ENCODE peak calls at places on chromosome 11, in eight cellular contexts. D is Peyer's patch; M is esophagus squamous epithelium; E is effector memory CD4-positive, alpha-beta T cell; O is Panc1; X is heart right ventricle; U is aorta; R is left lung. B is an unnamed sample. For H3K4me1 and H3K27me3, the result is how much of the 10 kb centered on the place peaks cover.

GRCh38 chr11:110907629-110908028 is 195.4 kb upstream of the ARHGAP20 start:
- DNase-seq in D (peak), E (no peak), M (no peak), O (no peak), R (peak), X (no peak), U (no peak), B (no peak)

GRCh38 chr11:115939726-115940421 is 435.7 kb upstream of the CADM1 start:
- DNase-seq in U (no peak), M (no peak), R (no peak), X (no peak), E (no peak), O (no peak), D (no peak), B (no peak)

GRCh38 chr11:57308426-57309060 is 16.2 kb downstream of the TNKS1BP1 start:
- DNase-seq in D (no peak), X (no peak), O (no peak), U (no peak), M (no peak), E (no peak), R (no peak), B (no peak)

GRCh38 chr11:61266602-61267001 is 25.6 kb downstream of the PGA5 start:
- DNase-seq in U (no peak), M (no peak), X (no peak), D (no peak), O (no peak), R (no peak), E (no peak), B (no peak)

GRCh38 chr11:31939004-31939403 is 127.9 kb upstream of the PAX6 start:
- DNase-seq in R (no peak), D (no peak), M (no peak), E (no peak), O (no peak), X (no peak), U (no peak), B (no peak)

GRCh38 chr11:105632316-105632715 is 22.4 kb downstream of the GRIA4 start:
- DNase-seq in X (no peak), U (no peak), D (no peak), O (no peak), R (no peak), M (no peak), E (no peak), B (no peak)

GRCh38 chr11:77842451-77843121 is 21.6 kb downstream of the AAMDC start:
- DNase-seq in U (no peak), E (no peak), D (no peak), M (no peak), O (no peak), R (no peak), X (no peak), B (no peak)

GRCh38 chr11:111935331-111936044 is 1.7 kb upstream of the DIXDC1 start:
- DNase-seq in E (no peak), U (no peak), O (no peak), D (no peak), M (no peak), R (no peak), X (no peak), B (no peak)

GRCh38 chr11:17875908-17876307 is 136.9 kb downstream of the SERGEF start:
- DNase-seq in M (no peak), D (no peak), U (no peak), X (no peak), O (no peak), R (no peak), E (no peak), B (no peak)

GRCh38 chr11:107427569-107428180 is 29.9 kb downstream of the CWF19L2 start:
- DNase-seq in E (no peak), O (no peak), R (no peak), D (no peak), M (no peak), U (no peak), X (no peak), B (no peak)

GRCh38 chr11:47003180-47003877 is 66.8 kb downstream of the CSTPP1 start:
- DNase-seq in U (no peak), M (no peak), D (no peak), O (no peak), E (no peak), R (no peak), X (no peak), B (no peak)

GRCh38 chr11:32659672-32660071 is 76.0 kb downstream of the EIF3M start:
- DNase-seq in E (no peak), U (no peak), O (no peak), R (no peak), X (no peak), M (no peak), D (no peak), B (no peak)

GRCh38 chr11:134270250-134270714 is 5.9 kb upstream of the GLB1L3 start:
- DNase-seq in M (no peak), U (no peak), E (no peak), R (no peak), D (peak), X (no peak), O (no peak), B (no peak)

GRCh38 chr11:65987336-65987735 is 14.6 kb downstream of the EIF1AD start:
- DNase-seq in D (no peak), E (no peak), X (no peak), R (no peak), M (no peak), O (no peak), U (no peak), B (no peak)

GRCh38 chr11:108122166-108122628 is 830 bp downstream of the ACAT1 start:
- DNase-seq in E (no peak), U (no peak), R (no peak), X (no peak), O (no peak), M (no peak), D (no peak), B (no peak)

GRCh38 chr11:111443640-111444039 is 64.6 kb upstream of the POU2AF1 start:
- DNase-seq in E (no peak), D (no peak), X (no peak), M (no peak), U (no peak), R (no peak), O (no peak), B (no peak)

GRCh38 chr11:44320289-44320973 is 10.5 kb upstream of the ALX4 start:
- DNase-seq in O (no peak), R (no peak), U (no peak), E (no peak), D (no peak), M (no peak), X (no peak), B (no peak)

GRCh38 chr11:68841718-68842426 is at the start of gene CPT1A:
- DNase-seq in M (no peak), E (peak), D (peak), U (peak), X (peak), R (peak), O (no peak), B (peak)

GRCh38 chr11:123430736-123431356 is 777 bp downstream of the GRAMD1B start:
- DNase-seq in M (no peak), R (peak), U (peak), X (peak), D (peak), O (no peak), E (peak), B (peak)

GRCh38 chr11:107184936-107185335 is 166.7 kb upstream of the GUCY1A2 start:
- DNase-seq in U (no peak), E (no peak), X (no peak), M (no peak), D (no peak), O (no peak), R (no peak), B (no peak)

GRCh38 chr11:2803186-2804057 is 82.2 kb downstream of the CDKN1C start:
- DNase-seq in D (peak), M (no peak), E (no peak), U (peak), O (no peak), R (no peak), X (peak), B (peak)

GRCh38 chr11:32386770-32387377 is 48.5 kb downstream of the WT1 start:
- DNase-seq in E (no peak), D (no peak), M (no peak), X (no peak), O (no peak), U (no peak), R (no peak), B (no peak)

GRCh38 chr11:86596861-86597632 is 75.4 kb downstream of the ME3 start:
- DNase-seq in E (no peak), M (no peak), X (no peak), O (no peak), R (no peak), D (no peak), U (no peak), B (no peak)

GRCh38 chr11:115362997-115363396 is 141.2 kb downstream of the CADM1 start:
- DNase-seq in M (no peak), R (no peak), O (no peak), U (no peak), D (no peak), X (no peak), E (no peak), B (no peak)

GRCh38 chr11:47879259-47880184 is 31.4 kb upstream of the NUP160 start:
- DNase-seq in E (no peak), U (no peak), R (no peak), O (no peak), X (no peak), D (no peak), M (no peak), B (no peak)

GRCh38 chr11:114447892-114448291 is 8.6 kb downstream of the REXO2 start:
- DNase-seq in E (no peak), R (no peak), U (no peak), X (no peak), D (no peak), O (no peak), M (no peak), B (no peak)

GRCh38 chr11:127609025-127609788 is 608.6 kb upstream of the KIRREL3 start:
- DNase-seq in E (no peak), R (no peak), D (no peak), U (no peak), X (no peak), O (no peak), M (no peak), B (no peak)

GRCh38 chr11:72014761-72015320 is 16.1 kb downstream of the IL18BP start:
- DNase-seq in O (no peak), R (no peak), U (peak), E (no peak), D (no peak), X (no peak), M (no peak), B (no peak)

DNA sequence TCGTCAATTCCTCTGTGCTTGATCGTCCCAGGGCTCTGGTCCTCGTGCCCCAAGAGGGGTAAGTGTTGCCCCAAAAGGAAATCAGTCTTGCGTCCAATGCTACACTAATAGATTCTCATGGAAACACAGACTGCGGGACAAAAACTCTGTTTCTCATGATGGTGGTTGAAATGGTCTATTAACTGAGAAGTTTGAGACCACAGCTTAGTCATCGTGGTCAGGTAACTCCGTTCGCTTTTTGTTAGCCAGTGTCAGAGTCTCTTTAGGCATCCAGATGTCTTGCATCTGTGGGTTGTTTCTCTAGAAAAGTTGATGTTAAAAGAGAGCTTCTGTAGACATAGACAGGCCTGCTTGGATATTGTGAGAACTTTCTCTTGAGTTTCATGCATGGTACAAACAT is 104.6 kb upstream of the SORL1-AS1 start:
- DNase-seq in R (no peak), U (no peak), X (no peak), E (no peak), D (no peak), M (no peak), O (no peak), B (no peak)
- H3K4me1 ChIP-seq in R (under half), U (under half), X (under half), E (under half), D (under half), M (under half), O (under half), B (under half)

DNA sequence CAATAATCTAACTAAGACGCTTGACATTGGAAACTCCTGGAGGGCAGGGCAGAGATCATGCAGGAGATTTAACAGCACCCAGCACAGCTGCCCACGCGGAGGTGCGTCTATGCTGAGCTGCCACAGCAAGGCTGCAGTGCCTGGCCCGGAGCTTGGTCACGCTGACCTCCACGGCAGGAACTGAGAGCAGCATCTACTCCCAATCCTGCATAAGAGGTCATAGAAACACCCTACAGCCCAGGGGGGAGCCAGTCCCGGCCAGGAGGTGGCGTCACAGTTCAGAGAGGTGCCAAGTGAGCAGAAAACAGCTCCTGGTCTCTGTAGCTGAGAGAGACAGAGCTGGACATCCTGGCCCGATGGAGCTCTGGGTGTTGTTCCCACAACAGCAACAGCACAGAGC is 121.1 kb upstream of the TMEM45B start:
- DNase-seq in M (no peak), R (no peak), D (no peak), X (no peak), E (no peak), U (no peak), O (no peak), B (no peak)
- H3K27ac ChIP-seq in M (no peak), R (no peak), D (no peak), X (no peak), E (no peak), U (no peak), O (no peak), B (no peak)

GRCh38 chr11:20261526-20261925 is 101.3 kb upstream of the DBX1 start:
- DNase-seq in R (no peak), M (no peak), E (no peak), D (no peak), X (no peak), O (no peak), U (no peak), B (no peak)

GRCh38 chr11:20258496-20258895 is 98.2 kb upstream of the DBX1 start:
- DNase-seq in E (no peak), M (no peak), X (no peak), D (no peak), O (no peak), U (no peak), R (no peak), B (no peak)

GRCh38 chr11:20259506-20259905 is 99.2 kb upstream of the DBX1 start:
- DNase-seq in E (no peak), X (no peak), O (no peak), M (no peak), R (no peak), U (no peak), D (no peak), B (no peak)

GRCh38 chr11:20256925-20257324 is 96.7 kb upstream of the DBX1 start:
- DNase-seq in D (no peak), X (no peak), E (no peak), U (no peak), O (no peak), M (no peak), R (no peak), B (no peak)

DNA sequence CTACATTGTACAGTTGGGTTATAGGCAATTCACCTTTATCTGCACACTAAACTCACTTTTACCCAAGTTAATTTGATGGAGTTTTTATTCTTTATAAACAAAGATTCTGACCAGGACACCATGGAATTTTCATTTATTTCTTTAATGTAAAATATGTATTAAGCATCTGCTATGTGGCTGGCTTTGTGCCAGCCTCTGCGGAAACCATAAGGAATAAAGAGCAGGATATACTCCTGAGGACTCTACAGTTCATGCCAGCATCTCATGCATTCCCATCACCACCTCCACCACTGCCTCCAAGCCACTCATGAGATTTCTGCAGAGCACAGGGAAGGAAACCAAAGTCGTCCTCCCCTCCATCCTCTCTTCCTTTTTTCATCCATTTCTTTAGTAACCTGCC is 100.0 kb upstream of the DBX1 start:
- DNase-seq in E (no peak), X (no peak), U (no peak), O (no peak), R (no peak), M (no peak), D (no peak), B (no peak)
- H3K27me3 ChIP-seq in E (under half), X (under half), U (under half), O (under half), R (under half), M (under half), D (under half), B (under half)

GRCh38 chr11:937853-938261 is 12.2 kb downstream of the AP2A2 start:
- DNase-seq in E (no peak), D (no peak), X (no peak), U (no peak), R (no peak), M (no peak), O (no peak), B (no peak)

GRCh38 chr11:936199-936598 is 10.5 kb downstream of the AP2A2 start:
- DNase-seq in O (no peak), E (no peak), D (no peak), R (no peak), M (no peak), U (no peak), X (no peak), B (no peak)

GRCh38 chr11:942853-943252 is 17.2 kb downstream of the AP2A2 start:
- DNase-seq in M (no peak), O (no peak), D (no peak), E (no peak), U (no peak), R (no peak), X (no peak), B (no peak)

GRCh38 chr11:944711-945470 is 19.2 kb downstream of the AP2A2 start:
- DNase-seq in D (no peak), M (no peak), R (no peak), E (no peak), O (no peak), U (no peak), X (no peak), B (no peak)

GRCh38 chr11:940496-941135 is 14.9 kb downstream of the AP2A2 start:
- DNase-seq in U (no peak), D (no peak), M (no peak), O (no peak), E (no peak), X (no peak), R (no peak), B (no peak)
- H3K4me1 ChIP-seq in U (under half), D (under half), M (under half), O (under half), E (under half), X (under half), R (under half), B (half or more)

GRCh38 chr11:16861867-16862266 is 123.4 kb downstream of the C11orf58 start:
- DNase-seq in E (no peak), D (no peak), X (no peak), M (no peak), R (no peak), U (no peak), O (no peak), B (no peak)

GRCh38 chr11:16857186-16857585 is 118.7 kb downstream of the C11orf58 start:
- DNase-seq in U (no peak), E (no peak), O (no peak), D (no peak), R (no peak), M (no peak), X (peak), B (no peak)

GRCh38 chr11:16860632-16861031 is 122.2 kb downstream of the C11orf58 start:
- DNase-seq in U (no peak), D (no peak), X (no peak), R (no peak), M (no peak), E (no peak), O (no peak), B (no peak)

GRCh38 chr11:16862733-16863132 is 124.3 kb downstream of the C11orf58 start:
- DNase-seq in D (no peak), X (no peak), R (no peak), U (no peak), O (no peak), E (no peak), M (no peak), B (no peak)

DNA sequence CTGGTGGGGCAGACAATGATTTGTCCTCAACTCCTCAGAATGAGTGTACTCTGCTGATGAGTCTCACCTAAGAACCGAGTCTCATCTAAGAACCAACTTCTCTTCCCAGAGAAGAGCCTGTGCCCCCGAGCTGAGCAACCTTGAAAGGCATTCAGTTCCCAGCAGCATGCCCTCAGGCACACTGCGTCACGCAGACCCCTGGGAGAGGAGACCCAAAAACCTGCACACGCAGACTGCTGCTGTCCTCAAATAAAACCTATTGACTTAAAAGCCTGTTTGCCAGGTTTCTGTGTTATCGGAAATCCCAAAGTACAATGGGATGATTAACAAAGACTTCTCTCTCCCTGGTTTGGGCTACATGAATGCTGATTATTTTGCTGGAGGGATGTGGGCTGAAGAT is 121.2 kb downstream of the C11orf58 start:
- DNase-seq in X (no peak), O (no peak), R (no peak), E (no peak), U (no peak), M (no peak), D (no peak), B (no peak)
- H3K27ac ChIP-seq in X (peak), O (no peak), R (no peak), E (no peak), U (no peak), M (no peak), D (no peak), B (no peak)

DNA sequence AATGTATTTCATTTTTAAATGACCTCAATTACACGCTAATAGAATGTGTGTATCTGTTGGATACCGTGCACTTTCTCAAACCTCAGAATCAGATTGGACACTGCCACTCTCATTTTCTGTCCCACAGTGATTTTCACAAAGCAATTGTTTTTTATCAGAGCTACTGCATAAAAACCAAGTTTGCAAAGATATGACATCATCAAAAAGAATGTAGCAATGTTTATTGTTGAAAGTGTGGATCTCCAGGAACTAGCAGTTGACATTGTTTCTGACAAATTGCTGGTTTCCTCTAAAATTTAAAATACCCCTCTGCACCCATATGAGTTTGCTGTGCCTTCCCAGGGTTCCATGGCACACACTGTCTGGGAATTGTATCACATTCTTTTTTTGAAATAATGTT is 362.7 kb upstream of the DDI1 start:
- DNase-seq in D (no peak), M (no peak), U (no peak), E (no peak), R (no peak), O (no peak), X (no peak), B (no peak)
- H3K27me3 ChIP-seq in D (under half), M (under half), U (under half), E (under half), R (under half), O (under half), X (under half), B (under half)